ENCODE peak calls at places on chromosomes 5 and 9, in four cellular contexts. K is stomach, N is endothelial cell of umbilical vein, X is PC-3. L is an unnamed sample. For H3K27me3, the result is how much of the 10 kb centered on the place peaks cover.

GRCh38 chr5:176389114-176389768 is 690 bp downstream of the HIGD2A start:
- DNase-seq in K (no peak), N (no peak), X (peak), L (no peak)

GRCh38 chr9:115118471-115119156 is 657 bp upstream of the TNC start:
- DNase-seq in K (peak), N (peak), X (peak), L (peak)

GRCh38 chr9:69621735-69622460 is 50.3 kb downstream of the APBA1 start:
- DNase-seq in K (no peak), N (no peak), X (no peak), L (no peak)

GRCh38 chr5:32355694-32356093 is 43.0 kb upstream of the MTMR12 start:
- DNase-seq in K (no peak), N (no peak), X (no peak), L (no peak)

GRCh38 chr5:25544652-25545249 is 900.0 kb upstream of the CDH10 start:
- DNase-seq in K (peak), N (no peak), X (peak), L (peak)

GRCh38 chr5:123035950-123036390 is 555 bp downstream of the PPIC start:
- DNase-seq in K (peak), N (peak), X (peak), L (peak)

GRCh38 chr5:12330993-12331588 is 426.8 kb upstream of the CTNND2 start:
- DNase-seq in K (no peak), N (no peak), X (no peak), L (no peak)

GRCh38 chr5:154474267-154474956 is 3.6 kb downstream of the HAND1 start:
- DNase-seq in K (no peak), N (no peak), X (no peak), L (no peak)

GRCh38 chr9:38047301-38048251 is 21.5 kb downstream of the SHB start:
- DNase-seq in K (peak), N (peak), X (peak), L (peak)

GRCh38 chr5:96614110-96614691 is 48.0 kb upstream of the CAST start:
- DNase-seq in K (peak), N (peak), X (peak), L (peak)

GRCh38 chr5:179762079-179762780 is 29.6 kb downstream of the MAML1 start:
- DNase-seq in K (no peak), N (no peak), X (peak), L (peak)

GRCh38 chr5:135436856-135437795 is 10.0 kb downstream of the DCANP1 start:
- DNase-seq in K (no peak), N (no peak), X (peak), L (no peak)

GRCh38 chr9:68515304-68516017 is 25.2 kb downstream of the TMEM252 start:
- DNase-seq in K (peak), N (no peak), X (peak), L (no peak)

GRCh38 chr5:32865475-32865874 is 154.4 kb downstream of the NPR3 start:
- DNase-seq in K (no peak), N (no peak), X (no peak), L (no peak)

GRCh38 chr5:131685514-131686171 is 50.6 kb upstream of the RAPGEF6 start:
- DNase-seq in K (no peak), N (no peak), X (no peak), L (no peak)

GRCh38 chr5:54229041-54229780 is 81.2 kb downstream of the ARL15 start:
- DNase-seq in K (peak), N (peak), X (peak), L (peak)

GRCh38 chr9:114096866-114097612 is 2.1 kb downstream of the KIF12 start:
- DNase-seq in K (no peak), N (no peak), X (no peak), L (no peak)

GRCh38 chr9:114098660-114099522 is at the start of gene KIF12:
- DNase-seq in K (peak), N (no peak), X (peak), L (no peak)

GRCh38 chr9:114097613-114098020 is 1.5 kb downstream of the KIF12 start:
- DNase-seq in K (peak), N (peak), X (peak), L (no peak)

GRCh38 chr9:114099523-114100270 is 605 bp upstream of the KIF12 start:
- DNase-seq in K (no peak), N (no peak), X (no peak), L (no peak)

DNA sequence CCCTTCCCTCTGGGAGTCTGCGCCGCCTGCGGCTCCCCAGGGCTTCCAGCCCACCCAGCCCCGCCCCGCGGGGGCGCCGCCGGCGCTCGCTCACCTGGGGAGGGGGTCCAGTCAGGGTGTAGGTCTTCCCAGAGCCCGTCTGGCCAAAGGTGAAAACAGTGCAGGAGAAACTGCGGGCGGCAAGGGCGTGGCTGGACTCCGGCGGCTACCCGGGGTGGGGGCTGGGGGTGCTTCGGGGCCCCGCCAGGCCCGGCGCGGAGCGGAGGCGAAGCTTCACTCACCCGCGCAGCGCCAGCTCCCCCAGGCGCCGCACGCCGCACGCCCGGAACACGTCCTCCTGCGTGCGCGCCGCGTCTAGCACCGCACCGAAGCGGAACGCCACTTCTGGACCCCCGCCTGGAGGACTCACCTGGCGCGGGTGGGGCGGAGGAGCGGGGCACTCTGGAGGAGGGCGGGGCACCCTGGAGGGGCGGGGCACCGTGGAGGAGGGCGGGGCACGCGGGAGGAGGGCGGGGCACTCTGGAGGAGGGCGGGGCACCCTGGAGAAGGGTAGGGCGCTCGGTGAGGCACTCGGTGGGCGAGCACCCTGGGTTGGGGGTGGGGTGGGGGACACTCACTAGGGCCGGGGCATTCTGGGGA is 952 bp downstream of the KIF12 start:
- DNase-seq in K (peak), N (no peak), X (peak), L (peak)
- H3K4me3 ChIP-seq in K (peak), N (no peak), X (peak), L (peak)

GRCh38 chr5:2754621-2755370 is 3.3 kb upstream of the IRX2 start:
- DNase-seq in K (no peak), N (no peak), X (no peak), L (no peak)

GRCh38 chr5:2756211-2756746 is 4.8 kb upstream of the IRX2 start:
- DNase-seq in K (peak), N (no peak), X (peak), L (peak)

GRCh38 chr5:2756764-2757163 is 5.3 kb upstream of the IRX2 start:
- DNase-seq in K (no peak), N (no peak), X (peak), L (no peak)

GRCh38 chr5:2755811-2756210 is 4.3 kb upstream of the IRX2 start:
- DNase-seq in K (no peak), N (no peak), X (no peak), L (no peak)

GRCh38 chr5:2755371-2755715 is 3.9 kb upstream of the IRX2 start:
- DNase-seq in K (no peak), N (no peak), X (no peak), L (no peak)
- H3K27me3 ChIP-seq in K (half or more), N (half or more), X (under half), L (under half)

DNA sequence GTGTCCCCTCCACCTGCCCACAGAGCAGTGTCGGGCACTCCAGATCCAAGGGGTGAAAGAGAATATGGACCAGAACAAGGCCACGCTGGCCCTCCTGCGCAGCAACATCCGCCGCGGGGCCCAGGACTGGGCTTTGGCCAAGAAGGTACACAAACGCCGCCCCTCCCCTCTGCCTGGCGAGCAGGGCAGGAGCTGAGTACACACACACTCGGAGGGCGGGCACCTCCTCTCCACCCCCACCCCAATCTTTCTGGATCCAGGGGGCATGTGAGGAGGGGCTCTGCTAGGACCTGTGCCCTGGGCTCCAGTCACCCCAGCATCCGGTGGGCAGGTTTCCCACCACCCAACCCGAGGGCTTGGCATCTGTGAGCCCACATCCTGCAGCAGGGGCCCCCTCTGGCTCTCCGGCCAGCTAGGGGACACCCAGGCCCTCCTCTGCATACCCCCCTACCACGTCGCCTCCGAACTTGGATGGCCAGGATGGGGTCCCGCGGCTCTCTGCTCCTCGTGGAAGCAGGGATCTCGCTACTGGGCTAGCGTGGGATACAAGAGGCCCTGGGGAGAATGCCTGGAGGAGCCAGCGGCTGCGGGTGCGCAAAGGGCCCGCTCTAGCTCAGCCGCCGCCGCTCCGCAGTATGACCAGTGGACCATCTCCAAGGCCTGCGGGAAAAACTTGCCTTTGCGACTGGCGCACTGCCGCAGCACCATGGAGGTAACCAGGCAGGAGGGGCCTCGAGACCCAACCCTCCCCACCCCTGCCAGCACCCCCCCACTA is 3.1 kb downstream of the CCDC183 start:
- DNase-seq in K (peak), N (no peak), X (peak), L (no peak)
- H3K4me3 ChIP-seq in K (peak), N (no peak), X (peak), L (no peak)

GRCh38 chr5:173236531-173237501 is 1.8 kb upstream of the NKX2-5 start:
- DNase-seq in K (no peak), N (no peak), X (no peak), L (no peak)

GRCh38 chr5:173238312-173239232 is 3.6 kb upstream of the NKX2-5 start:
- DNase-seq in K (no peak), N (no peak), X (no peak), L (peak)

GRCh38 chr5:173240091-173241050 is 5.4 kb upstream of the NKX2-5 start:
- DNase-seq in K (no peak), N (no peak), X (no peak), L (no peak)

GRCh38 chr5:173237821-173238220 is 2.8 kb upstream of the NKX2-5 start:
- DNase-seq in K (no peak), N (no peak), X (no peak), L (no peak)

GRCh38 chr5:173239233-173239593 is 4.2 kb upstream of the NKX2-5 start:
- DNase-seq in K (no peak), N (no peak), X (no peak), L (no peak)
- H3K27me3 ChIP-seq in K (half or more), N (half or more), X (under half), L (under half)

GRCh38 chr5:78591227-78591626 is 57.3 kb downstream of the LHFPL2 start:
- DNase-seq in K (no peak), N (peak), X (peak), L (peak)
- H3K4me3 ChIP-seq in K (no peak), N (no peak), X (no peak), L (no peak)

GRCh38 chr5:133850811-133851210 is 117.6 kb downstream of the C5orf15 start:
- DNase-seq in K (no peak), N (no peak), X (no peak), L (no peak)
- H3K27me3 ChIP-seq in K (under half), N (under half), X (under half), L (under half)

GRCh38 chr9:98708103-98708932 is 417 bp downstream of the GABBR2 start:
- DNase-seq in K (no peak), N (peak), X (no peak), L (peak)
- H3K4me3 ChIP-seq in K (peak), N (peak), X (peak), L (peak)

DNA sequence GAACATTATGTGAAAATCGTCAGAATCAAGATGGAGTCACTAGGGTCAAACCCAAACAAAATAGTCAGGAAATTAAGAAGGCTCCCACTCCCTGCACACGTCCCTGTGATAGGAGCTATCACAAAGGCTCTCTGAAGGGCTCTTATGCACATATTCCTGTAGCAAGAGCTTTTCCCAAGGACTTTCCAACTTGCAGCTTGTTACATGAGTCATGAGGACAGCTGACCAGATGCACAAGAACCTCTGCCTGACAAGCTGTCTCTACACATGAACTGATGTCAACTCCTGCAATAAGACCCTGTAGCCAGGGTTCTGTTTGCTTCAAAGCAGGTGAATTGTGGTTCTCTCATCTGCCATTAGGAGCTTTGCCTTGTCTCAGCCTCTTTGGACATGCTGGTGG is 122.4 kb downstream of the OLFM1 start:
- DNase-seq in K (no peak), N (no peak), X (no peak), L (no peak)
- H3K27me3 ChIP-seq in K (under half), N (under half), X (under half), L (under half)

L was measured in MG63.